ENCODE peak calls at places on chromosomes 2 and 18, in four cellular contexts. One of them, this sample, is unnamed.

GRCh38 chr2:207692206-207693065 is 19.0 kb upstream of the CCNYL1 start:
- DNase-seq in mammary epithelial cell: no peak
- DNase-seq in stromal cell of bone marrow: no peak
- DNase-seq in amniotic stem cell: no peak
- DNase-seq in this sample: no peak

GRCh38 chr2:161995553-161996016 is 78.4 kb downstream of the DPP4 start:
- DNase-seq in mammary epithelial cell: no peak
- DNase-seq in stromal cell of bone marrow: no peak
- DNase-seq in amniotic stem cell: no peak
- DNase-seq in this sample: no peak

GRCh38 chr2:44168684-44169154 is at the start of gene PPM1B:
- DNase-seq in mammary epithelial cell: no peak
- DNase-seq in stromal cell of bone marrow: no peak
- DNase-seq in amniotic stem cell: no peak
- DNase-seq in this sample: no peak

GRCh38 chr2:151029406-151030157 is 232.1 kb downstream of the RBM43 start:
- DNase-seq in mammary epithelial cell: no peak
- DNase-seq in stromal cell of bone marrow: peak
- DNase-seq in amniotic stem cell: peak
- DNase-seq in this sample: no peak

GRCh38 chr2:36556847-36557246 is 41.1 kb downstream of the FEZ2 start:
- DNase-seq in mammary epithelial cell: no peak
- DNase-seq in stromal cell of bone marrow: peak
- DNase-seq in amniotic stem cell: peak
- DNase-seq in this sample: no peak

GRCh38 chr2:46067501-46068292 is 229.5 kb upstream of the EPAS1 start:
- DNase-seq in mammary epithelial cell: peak
- DNase-seq in stromal cell of bone marrow: peak
- DNase-seq in amniotic stem cell: peak
- DNase-seq in this sample: peak

GRCh38 chr2:219636144-219636915 is 8.9 kb downstream of the SLC4A3 start:
- DNase-seq in mammary epithelial cell: no peak
- DNase-seq in stromal cell of bone marrow: no peak
- DNase-seq in amniotic stem cell: no peak
- DNase-seq in this sample: no peak

GRCh38 chr2:236503100-236503499 is 66.5 kb upstream of the ACKR3 start:
- DNase-seq in mammary epithelial cell: no peak
- DNase-seq in stromal cell of bone marrow: no peak
- DNase-seq in amniotic stem cell: no peak
- DNase-seq in this sample: no peak

GRCh38 chr2:6442252-6442651 is 423.5 kb downstream of the CMPK2 start:
- DNase-seq in mammary epithelial cell: no peak
- DNase-seq in stromal cell of bone marrow: no peak
- DNase-seq in amniotic stem cell: no peak
- DNase-seq in this sample: no peak

GRCh38 chr2:182866095-182866460 is 359 bp downstream of the FRZB start:
- DNase-seq in mammary epithelial cell: no peak
- DNase-seq in stromal cell of bone marrow: no peak
- DNase-seq in amniotic stem cell: no peak
- DNase-seq in this sample: no peak

GRCh38 chr2:127695491-127696472 is 5.5 kb upstream of the SFT2D3 start:
- DNase-seq in mammary epithelial cell: peak
- DNase-seq in stromal cell of bone marrow: no peak
- DNase-seq in amniotic stem cell: peak
- DNase-seq in this sample: no peak

GRCh38 chr2:48114256-48114655 is 208.0 kb upstream of the FBXO11 start:
- DNase-seq in mammary epithelial cell: peak
- DNase-seq in stromal cell of bone marrow: no peak
- DNase-seq in amniotic stem cell: no peak
- DNase-seq in this sample: peak

GRCh38 chr18:32358075-32358474 is 112.6 kb downstream of the GAREM1 start:
- DNase-seq in mammary epithelial cell: no peak
- DNase-seq in stromal cell of bone marrow: no peak
- DNase-seq in amniotic stem cell: no peak
- DNase-seq in this sample: no peak

GRCh38 chr2:172092716-172093415 is 7.6 kb downstream of the DLX1 start:
- DNase-seq in mammary epithelial cell: no peak
- DNase-seq in stromal cell of bone marrow: no peak
- DNase-seq in amniotic stem cell: no peak
- DNase-seq in this sample: no peak

GRCh38 chr2:160666019-160666676 is 172.5 kb upstream of the RBMS1 start:
- DNase-seq in mammary epithelial cell: peak
- DNase-seq in stromal cell of bone marrow: peak
- DNase-seq in amniotic stem cell: peak
- DNase-seq in this sample: peak

GRCh38 chr2:136378712-136379595 is 261.0 kb upstream of the CXCR4 start:
- DNase-seq in mammary epithelial cell: peak
- DNase-seq in stromal cell of bone marrow: no peak
- DNase-seq in amniotic stem cell: no peak
- DNase-seq in this sample: peak

This sample was measured in RWPE1.